ENCODE peak calls at places on chromosomes 2 and 18, in four cellular contexts. L is nucleus accumbens, K is cardiac muscle cell, N is NCI-H187. X is an unnamed sample.

GRCh38 chr2:11562011-11562410 is 28.2 kb downstream of the GREB1 start:
- DNase-seq in L (no peak), K (no peak), N (no peak), X (no peak)

GRCh38 chr2:19046986-19047780 is 311.2 kb downstream of the OSR1 start:
- DNase-seq in L (no peak), K (no peak), N (no peak), X (no peak)

GRCh38 chr2:240732911-240733622 is 41.4 kb downstream of the AQP12A start:
- DNase-seq in L (no peak), K (no peak), N (no peak), X (no peak)

GRCh38 chr2:37555457-37555856 is 116.0 kb downstream of the CDC42EP3 start:
- DNase-seq in L (no peak), K (no peak), N (no peak), X (no peak)

GRCh38 chr18:58045265-58046086 is 1.4 kb downstream of the NEDD4L start:
- DNase-seq in L (peak; percentile 47), K (peak; percentile 74), N (peak; percentile 44), X (peak; percentile 78)

GRCh38 chr2:26054598-26055348 is 20.9 kb downstream of the RAB10 start:
- DNase-seq in L (no peak), K (no peak), N (no peak), X (no peak)

GRCh38 chr2:120864981-120865380 is 129.3 kb downstream of the GLI2 start:
- DNase-seq in L (no peak), K (no peak), N (no peak), X (no peak)

GRCh38 chr18:43442571-43442970 is 165.3 kb upstream of the SYT4 start:
- DNase-seq in L (no peak), K (no peak), N (no peak), X (no peak)

GRCh38 chr2:185219981-185220380 is 518.6 kb upstream of the FSIP2 start:
- DNase-seq in L (no peak), K (no peak), N (no peak), X (no peak)

GRCh38 chr2:30188292-30188691 is 41.5 kb downstream of the YPEL5 start:
- DNase-seq in L (no peak), K (no peak), N (no peak), X (no peak)

GRCh38 chr2:152166633-152167032 is 8.9 kb downstream of the STAM2 start:
- DNase-seq in L (no peak), K (no peak), N (no peak), X (no peak)

GRCh38 chr18:55699233-55699765 is 111.3 kb upstream of the TCF4 start:
- DNase-seq in L (no peak), K (no peak), N (no peak), X (no peak)

GRCh38 chr2:230956827-230957755 is 32.0 kb upstream of the GPR55 start:
- DNase-seq in L (no peak), K (peak; percentile 54), N (no peak), X (peak; percentile 64)

GRCh38 chr2:239249781-239250180 is 151.0 kb downstream of the HDAC4 start:
- DNase-seq in L (no peak), K (no peak), N (no peak), X (peak; percentile 70)

GRCh38 chr2:186607660-186608324 is 17.9 kb downstream of the ITGAV start:
- DNase-seq in L (no peak), K (peak; percentile 5), N (no peak), X (no peak)

X was measured in transverse colon.